ENCODE peak calls at places on chromosomes 6 and 20, in five cellular contexts. One of them, this sample, is unnamed.

GRCh38 chr6:2157441-2158127 is 87.8 kb downstream of the GMDS start:
- DNase-seq in GM23248: peak; percentile 87
- DNase-seq in heart right ventricle: no peak
- DNase-seq in GM12864: peak; percentile 35
- DNase-seq in BJ: peak; percentile 87
- DNase-seq in this sample: peak; percentile 63

GRCh38 chr20:39631557-39631956 is 669.4 kb downstream of the DHX35 start:
- DNase-seq in GM23248: peak; percentile 40
- DNase-seq in GM12864: no peak
- DNase-seq in BJ: no peak
- DNase-seq in heart right ventricle: no peak
- DNase-seq in this sample: peak; percentile 12

GRCh38 chr20:62918137-62918536 is 8.2 kb downstream of the DIDO1 start:
- DNase-seq in GM23248: no peak
- DNase-seq in heart right ventricle: no peak
- DNase-seq in GM12864: no peak
- DNase-seq in BJ: no peak
- DNase-seq in this sample: no peak

GRCh38 chr6:40714576-40715500 is 127.7 kb upstream of the LRFN2 start:
- DNase-seq in heart right ventricle: no peak
- DNase-seq in BJ: no peak
- DNase-seq in GM12864: no peak
- DNase-seq in GM23248: no peak
- DNase-seq in this sample: no peak

GRCh38 chr6:37673436-37673835 is 24.2 kb downstream of the MDGA1 start:
- DNase-seq in BJ: no peak
- DNase-seq in GM12864: no peak
- DNase-seq in GM23248: no peak
- DNase-seq in heart right ventricle: no peak
- DNase-seq in this sample: no peak

GRCh38 chr20:45059022-45059728 is 41.8 kb downstream of the KCNS1 start:
- DNase-seq in heart right ventricle: no peak
- DNase-seq in BJ: no peak
- DNase-seq in GM12864: no peak
- DNase-seq in GM23248: peak; percentile 73
- DNase-seq in this sample: peak; percentile 65

GRCh38 chr20:57716202-57716601 is 6.4 kb upstream of the PMEPA1 start:
- DNase-seq in BJ: no peak
- DNase-seq in GM12864: no peak
- DNase-seq in heart right ventricle: no peak
- DNase-seq in GM23248: peak; percentile 92
- DNase-seq in this sample: peak; percentile 49

GRCh38 chr20:56151834-56152233 is 96.7 kb upstream of the MC3R start:
- DNase-seq in GM12864: no peak
- DNase-seq in BJ: no peak
- DNase-seq in heart right ventricle: no peak
- DNase-seq in GM23248: no peak
- DNase-seq in this sample: no peak

GRCh38 chr6:144248470-144249301 is 36.4 kb upstream of the UTRN start:
- DNase-seq in GM23248: peak; percentile 92
- DNase-seq in GM12864: no peak
- DNase-seq in heart right ventricle: no peak
- DNase-seq in BJ: peak; percentile 85
- DNase-seq in this sample: peak; percentile 38

GRCh38 chr6:64985726-64986125 is 721.3 kb downstream of the EYS start:
- DNase-seq in BJ: no peak
- DNase-seq in GM23248: no peak
- DNase-seq in heart right ventricle: no peak
- DNase-seq in GM12864: no peak
- DNase-seq in this sample: no peak

GRCh38 chr6:143953922-143954321 is 54.1 kb downstream of the PLAGL1 start:
- DNase-seq in GM12864: no peak
- DNase-seq in GM23248: no peak
- DNase-seq in heart right ventricle: no peak
- DNase-seq in BJ: no peak
- DNase-seq in this sample: no peak

GRCh38 chr6:2763345-2763841 is 1.8 kb upstream of the WRNIP1 start:
- DNase-seq in GM12864: no peak
- DNase-seq in GM23248: no peak
- DNase-seq in BJ: no peak
- DNase-seq in heart right ventricle: peak; percentile 67
- DNase-seq in this sample: no peak

GRCh38 chr6:115896538-115897129 is 164.1 kb downstream of the FRK start:
- DNase-seq in BJ: peak; percentile 1
- DNase-seq in heart right ventricle: no peak
- DNase-seq in GM23248: peak; percentile 64
- DNase-seq in GM12864: no peak
- DNase-seq in this sample: peak; percentile 17

GRCh38 chr20:1307571-1307971 is 21.4 kb downstream of the SDCBP2 start:
- DNase-seq in GM23248: no peak
- DNase-seq in BJ: no peak
- DNase-seq in heart right ventricle: no peak
- DNase-seq in GM12864: no peak
- DNase-seq in this sample: no peak

GRCh38 chr6:157669747-157670216 is 153.3 kb upstream of the SNX9 start:
- DNase-seq in GM23248: peak; percentile 94
- DNase-seq in heart right ventricle: peak; percentile 87
- DNase-seq in GM12864: no peak
- DNase-seq in BJ: peak; percentile 63
- DNase-seq in this sample: peak; percentile 61

GRCh38 chr20:25750765-25751696 is 54.4 kb upstream of the ZNF337 start:
- DNase-seq in GM23248: peak; percentile 66
- DNase-seq in heart right ventricle: peak; percentile 69
- DNase-seq in BJ: no peak
- DNase-seq in GM12864: no peak
- DNase-seq in this sample: peak; percentile 7

GRCh38 chr20:11890331-11891080 is 27.2 kb upstream of the BTBD3 start:
- DNase-seq in heart right ventricle: peak; percentile 92
- DNase-seq in GM23248: peak; percentile 91
- DNase-seq in BJ: peak; percentile 43
- DNase-seq in GM12864: no peak
- DNase-seq in this sample: peak; percentile 87

GRCh38 chr20:37999526-38000263 is 33.6 kb downstream of the TTI1 start:
- DNase-seq in GM23248: no peak
- DNase-seq in BJ: no peak
- DNase-seq in GM12864: no peak
- DNase-seq in heart right ventricle: no peak
- DNase-seq in this sample: no peak

GRCh38 chr6:33963351-33963750 is 159.5 kb upstream of the MLN start:
- DNase-seq in GM23248: no peak
- DNase-seq in BJ: no peak
- DNase-seq in heart right ventricle: no peak
- DNase-seq in GM12864: no peak
- DNase-seq in this sample: no peak

GRCh38 chr20:58899518-58899917 is 47.0 kb downstream of the GNAS start:
- DNase-seq in BJ: no peak
- DNase-seq in GM23248: no peak
- DNase-seq in GM12864: no peak
- DNase-seq in heart right ventricle: no peak
- DNase-seq in this sample: no peak

GRCh38 chr6:77458421-77458820 is 4.9 kb downstream of the HTR1B start:
- DNase-seq in BJ: no peak
- DNase-seq in GM12864: no peak
- DNase-seq in GM23248: no peak
- DNase-seq in heart right ventricle: no peak
- DNase-seq in this sample: no peak

GRCh38 chr6:164337024-164337924 is 922.8 kb downstream of the QKI start:
- DNase-seq in GM12864: no peak
- DNase-seq in heart right ventricle: no peak
- DNase-seq in BJ: no peak
- DNase-seq in GM23248: no peak
- DNase-seq in this sample: no peak

GRCh38 chr6:79608334-79609224 is 22.6 kb upstream of the SH3BGRL2 start:
- DNase-seq in heart right ventricle: no peak
- DNase-seq in GM23248: peak; percentile 6
- DNase-seq in GM12864: no peak
- DNase-seq in BJ: peak; percentile 14
- DNase-seq in this sample: no peak

DNA sequence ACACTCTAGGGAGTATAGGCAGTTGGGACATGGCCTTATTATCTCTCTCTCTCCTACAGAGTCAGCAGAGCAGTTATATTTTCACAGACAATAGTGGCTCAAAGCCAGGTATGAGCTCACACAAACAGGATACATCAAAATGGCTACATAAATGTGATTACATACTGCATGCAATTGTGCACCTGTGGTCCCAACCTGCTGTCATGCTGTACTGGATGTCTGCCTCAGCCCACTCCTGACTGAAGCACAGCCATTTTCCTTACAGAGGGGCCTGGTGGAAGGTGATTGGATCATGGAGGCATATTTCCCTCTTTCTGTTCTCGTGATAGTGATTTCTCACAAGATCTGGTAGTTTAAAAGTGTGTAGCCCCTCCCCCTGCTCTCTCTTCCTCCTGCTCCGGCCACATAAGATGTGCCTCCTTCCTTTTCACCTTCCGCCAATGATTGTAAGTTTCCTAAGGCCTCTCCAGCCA is 37.0 kb upstream of the SAMHD1 start:
- DNase-seq in GM23248: peak; percentile 28
- DNase-seq in BJ: no peak
- DNase-seq in heart right ventricle: no peak
- DNase-seq in GM12864: no peak
- DNase-seq in this sample: peak; percentile 34
- H3K4me3 ChIP-seq in GM23248: no peak overlapping the region
- H3K4me3 ChIP-seq in BJ: no peak overlapping the region
- H3K4me3 ChIP-seq in heart right ventricle: no peak overlapping the region
- H3K4me3 ChIP-seq in GM12864: no peak overlapping the region
- H3K4me3 ChIP-seq in this sample: no peak overlapping the region

GRCh38 chr6:158909938-158910337 is 90.1 kb downstream of the RSPH3 start:
- DNase-seq in GM23248: no peak
- DNase-seq in heart right ventricle: no peak
- DNase-seq in GM12864: peak; percentile 15
- DNase-seq in BJ: no peak
- DNase-seq in this sample: no peak
- H3K4me3 ChIP-seq in GM23248: no peak overlapping the region
- H3K4me3 ChIP-seq in heart right ventricle: no peak overlapping the region
- H3K4me3 ChIP-seq in GM12864: no peak overlapping the region
- H3K4me3 ChIP-seq in BJ: no peak overlapping the region
- H3K4me3 ChIP-seq in this sample: no peak overlapping the region

GRCh38 chr6:125797934-125798444 is 7.2 kb downstream of the NCOA7 start:
- DNase-seq in BJ: no peak
- DNase-seq in GM23248: no peak
- DNase-seq in heart right ventricle: no peak
- DNase-seq in GM12864: no peak
- DNase-seq in this sample: no peak
- H3K4me3 ChIP-seq in BJ: no peak overlapping the region
- H3K4me3 ChIP-seq in GM23248: no peak overlapping the region
- H3K4me3 ChIP-seq in heart right ventricle: no peak overlapping the region
- H3K4me3 ChIP-seq in GM12864: no peak overlapping the region
- H3K4me3 ChIP-seq in this sample: no peak overlapping the region

GRCh38 chr20:10665027-10665561 is 8.7 kb downstream of the JAG1 start:
- DNase-seq in heart right ventricle: no peak
- DNase-seq in BJ: no peak
- DNase-seq in GM23248: no peak
- DNase-seq in GM12864: no peak
- DNase-seq in this sample: no peak

GRCh38 chr20:10667077-10667401 is 6.8 kb downstream of the JAG1 start:
- DNase-seq in GM12864: no peak
- DNase-seq in BJ: no peak
- DNase-seq in GM23248: no peak
- DNase-seq in heart right ventricle: peak; percentile 60
- DNase-seq in this sample: no peak

GRCh38 chr20:10667560-10668167 is 6.1 kb downstream of the JAG1 start:
- DNase-seq in BJ: no peak
- DNase-seq in GM23248: no peak
- DNase-seq in heart right ventricle: no peak
- DNase-seq in GM12864: no peak
- DNase-seq in this sample: no peak

GRCh38 chr20:10665791-10666190 is 8.0 kb downstream of the JAG1 start:
- DNase-seq in GM23248: no peak
- DNase-seq in heart right ventricle: no peak
- DNase-seq in BJ: no peak
- DNase-seq in GM12864: no peak
- DNase-seq in this sample: no peak

DNA sequence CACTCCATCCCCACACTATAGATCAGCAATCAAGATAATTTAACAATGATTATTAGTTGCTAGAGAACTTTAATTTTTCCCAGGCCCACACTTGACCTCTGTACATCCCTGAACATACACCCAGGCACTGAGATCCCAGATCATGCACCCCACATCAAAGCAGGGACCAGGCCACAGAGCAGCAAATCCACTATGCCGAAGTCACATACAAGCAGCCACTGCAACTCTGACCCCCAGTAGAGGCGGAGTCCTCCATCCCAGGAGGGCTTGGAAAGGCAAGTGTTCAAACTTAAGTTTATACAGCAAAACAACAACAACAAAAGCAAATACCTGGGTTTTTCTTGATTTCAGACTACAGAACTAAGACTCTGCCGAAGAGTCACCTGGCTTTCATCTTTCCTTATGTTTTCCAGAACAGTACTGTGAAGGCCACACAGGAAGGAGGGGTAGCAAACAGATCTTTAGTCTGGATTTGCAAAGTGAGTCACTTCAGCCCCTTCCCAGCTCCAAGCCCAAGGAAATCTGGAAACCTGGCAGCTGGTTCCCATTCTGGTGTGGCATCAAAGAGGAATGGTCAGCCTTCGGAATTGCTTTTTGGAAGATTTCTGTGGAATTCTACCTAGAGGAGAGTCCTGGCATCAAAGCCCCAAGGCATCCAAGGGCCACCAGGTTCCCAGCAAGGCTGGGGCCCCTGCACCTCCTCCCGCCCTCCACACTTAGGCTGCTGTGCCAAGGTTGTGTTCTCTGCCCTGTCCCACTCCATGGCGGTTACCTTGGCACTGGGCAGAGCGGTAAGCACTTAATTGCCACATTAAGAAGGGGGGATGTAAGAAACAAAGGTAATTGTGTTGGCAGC is 7.3 kb downstream of the JAG1 start:
- DNase-seq in GM23248: no peak
- DNase-seq in BJ: no peak
- DNase-seq in GM12864: no peak
- DNase-seq in heart right ventricle: no peak
- DNase-seq in this sample: no peak
- H3K4me3 ChIP-seq in GM23248: no peak overlapping the region
- H3K4me3 ChIP-seq in BJ: no peak overlapping the region
- H3K4me3 ChIP-seq in GM12864: no peak overlapping the region
- H3K4me3 ChIP-seq in heart right ventricle: peak overlapping the region; percentile 14
- H3K4me3 ChIP-seq in this sample: no peak overlapping the region

GRCh38 chr6:52527436-52527835 is 49.4 kb downstream of the TRAM2 start:
- DNase-seq in heart right ventricle: no peak
- DNase-seq in GM12864: no peak
- DNase-seq in GM23248: no peak
- DNase-seq in BJ: no peak
- DNase-seq in this sample: no peak
- H3K4me3 ChIP-seq in heart right ventricle: no peak overlapping the region
- H3K4me3 ChIP-seq in GM12864: no peak overlapping the region
- H3K4me3 ChIP-seq in GM23248: no peak overlapping the region
- H3K4me3 ChIP-seq in BJ: no peak overlapping the region
- H3K4me3 ChIP-seq in this sample: no peak overlapping the region

GRCh38 chr6:119076966-119077642 is 1.4 kb downstream of the FAM184A start:
- DNase-seq in BJ: no peak
- DNase-seq in GM23248: peak; percentile 3
- DNase-seq in heart right ventricle: no peak
- DNase-seq in GM12864: no peak
- DNase-seq in this sample: no peak
- H3K4me3 ChIP-seq in BJ: no peak overlapping the region
- H3K4me3 ChIP-seq in GM23248: peak overlapping the region; percentile 73
- H3K4me3 ChIP-seq in heart right ventricle: no peak overlapping the region
- H3K4me3 ChIP-seq in GM12864: no peak overlapping the region
- H3K4me3 ChIP-seq in this sample: no peak overlapping the region

This sample was measured in brain microvascular endothelial cell.